ENCODE peak calls at places on chromosomes 2 and 18, in ten cellular contexts. B is GDM1; A is T follicular helper cell; G is right cardiac atrium; O is mesenchymal stem cell; W is iris pigment epithelial cell; N is stimulated activated CD8-positive, alpha-beta memory T cell treated with anti-CD3 and anti-CD28 coated beads, Interleukin-15, amount 100 ng/mL, for 48 hours; J is GM04504; S is stomach; Y is activated naive CD8-positive, alpha-beta T cell treated with anti-CD3 and anti-CD28 coated beads, Interleukin-2, amount 50 U/mL, for 16 hours. U is an unnamed sample.

GRCh38 chr2:131154647-131155046 is 49.5 kb downstream of the PLEKHB2 start:
- DNase-seq in W (no peak), B (no peak), J (no peak), G (no peak), S (no peak), O (no peak), N (no peak), A (no peak), Y (no peak), U (no peak)

GRCh38 chr18:46750626-46751025 is 6.2 kb downstream of the ST8SIA5 start:
- DNase-seq in N (no peak), B (no peak), G (no peak), J (no peak), O (no peak), Y (no peak), S (no peak), A (no peak), W (no peak), U (no peak)

GRCh38 chr2:215880970-215881369 is 132.4 kb downstream of the MREG start:
- DNase-seq in A (no peak), B (no peak), G (no peak), J (no peak), O (peak), S (no peak), W (peak), Y (no peak), N (no peak), U (no peak)

GRCh38 chr2:7165736-7166135 is 248.5 kb downstream of the RNF144A start:
- DNase-seq in G (no peak), Y (no peak), O (no peak), N (no peak), W (peak), S (no peak), J (no peak), B (no peak), A (no peak), U (no peak)

GRCh38 chr2:102806250-102806837 is 44.5 kb downstream of the TMEM182 start:
- DNase-seq in S (peak), Y (no peak), W (peak), B (peak), A (no peak), G (peak), J (peak), O (peak), N (peak), U (peak)

GRCh38 chr2:240462073-240462703 is 26.7 kb downstream of the GPC1 start:
- DNase-seq in J (no peak), O (no peak), G (peak), W (no peak), Y (no peak), B (no peak), N (no peak), A (no peak), S (no peak), U (no peak)

GRCh38 chr2:234240917-234241316 is 190.4 kb downstream of the SPP2 start:
- DNase-seq in O (peak), J (peak), B (no peak), A (no peak), W (peak), S (no peak), Y (no peak), N (no peak), G (no peak), U (no peak)

GRCh38 chr2:9377461-9378097 is 45.7 kb downstream of the ITGB1BP1 start:
- DNase-seq in B (no peak), W (no peak), G (no peak), Y (no peak), O (peak), N (no peak), J (no peak), A (no peak), S (no peak), U (no peak)

GRCh38 chr2:134758632-134759031 is 39.8 kb upstream of the TMEM163 start:
- DNase-seq in S (no peak), N (no peak), B (peak), W (no peak), Y (no peak), J (no peak), A (no peak), G (no peak), O (no peak), U (no peak)

GRCh38 chr2:231680992-231681852 is 27.1 kb upstream of the PTMA start:
- DNase-seq in G (peak), J (peak), B (no peak), A (no peak), N (no peak), Y (no peak), W (peak), O (peak), S (peak), U (no peak)

GRCh38 chr2:23745726-23746105 is 181.2 kb downstream of the ATAD2B start:
- DNase-seq in O (peak), J (peak), G (no peak), Y (no peak), B (no peak), S (no peak), A (no peak), N (no peak), W (peak), U (no peak)

GRCh38 chr2:109437325-109438090 is 176.3 kb downstream of the SEPTIN10 start:
- DNase-seq in G (peak), B (no peak), N (no peak), W (no peak), A (no peak), Y (no peak), J (no peak), S (no peak), O (no peak), U (no peak)

GRCh38 chr2:42762823-42763804 is 821 bp downstream of the OXER1 start:
- DNase-seq in Y (no peak), S (no peak), A (no peak), G (no peak), B (no peak), O (no peak), N (no peak), J (no peak), W (no peak), U (no peak)

GRCh38 chr2:217857624-217858506 is 144.9 kb downstream of the TNS1 start:
- DNase-seq in O (no peak), Y (no peak), S (no peak), W (no peak), J (no peak), B (no peak), A (no peak), G (peak), N (no peak), U (no peak)

GRCh38 chr18:23743733-23744333 is 54.6 kb downstream of the LAMA3 start:
- DNase-seq in B (no peak), A (no peak), J (no peak), G (no peak), O (no peak), W (no peak), Y (no peak), S (no peak), N (no peak), U (no peak)

GRCh38 chr18:67092141-67092540 is 424.4 kb downstream of the DSEL start:
- DNase-seq in Y (no peak), G (no peak), J (no peak), B (no peak), A (no peak), W (no peak), N (no peak), O (no peak), S (no peak), U (no peak)

GRCh38 chr2:178998539-178998938 is 51.4 kb downstream of the CCDC141 start:
- DNase-seq in N (no peak), S (no peak), J (no peak), Y (no peak), G (no peak), B (no peak), W (no peak), O (no peak), A (no peak), U (no peak)

GRCh38 chr2:177432703-177433102 is 40.1 kb downstream of the AGPS start:
- DNase-seq in O (no peak), B (no peak), W (no peak), G (no peak), S (no peak), N (no peak), A (no peak), J (no peak), Y (no peak), U (no peak)

GRCh38 chr2:234364718-234365117 is 132.2 kb downstream of the ARL4C start:
- DNase-seq in B (no peak), G (no peak), O (no peak), N (no peak), S (no peak), Y (no peak), A (no peak), W (no peak), J (no peak), U (no peak)

GRCh38 chr2:145751634-145752033 is 1231.7 kb upstream of the ZEB2 start:
- DNase-seq in S (no peak), Y (no peak), O (peak), W (peak), A (no peak), B (peak), N (no peak), G (no peak), J (no peak), U (no peak)

GRCh38 chr2:17915099-17915498 is 36.6 kb downstream of the KCNS3 start:
- DNase-seq in W (no peak), J (no peak), B (no peak), N (no peak), G (no peak), S (no peak), Y (no peak), A (no peak), O (no peak), U (no peak)

GRCh38 chr2:127623388-127624320 is 22.3 kb upstream of the GPR17 start:
- DNase-seq in S (no peak), W (peak), G (peak), O (peak), Y (no peak), J (no peak), B (no peak), N (no peak), A (no peak), U (no peak)

U was measured in CD4-positive, alpha-beta T cell.